ENCODE peak calls at places on chromosomes 11 and 22, in six cellular contexts. G is MM.1S, H is adrenal gland, Z is cardiac fibroblast, E is IMR-90, Y is body of pancreas. J is an unnamed sample.

GRCh38 chr22:35072939-35073338 is 7.0 kb downstream of the ISX start:
- DNase-seq in G (no peak), H (no peak), Z (no peak), E (peak; percentile 3), Y (no peak), J (peak; percentile 5)

GRCh38 chr11:117392001-117392690 is 64.5 kb downstream of the CEP164 start:
- DNase-seq in G (no peak), H (no peak), Z (no peak), E (no peak), Y (no peak), J (no peak)

GRCh38 chr11:23988381-23989006 is 508.4 kb upstream of the LUZP2 start:
- DNase-seq in G (peak; percentile 51), H (no peak), Z (peak; percentile 53), E (peak; percentile 84), Y (no peak), J (peak; percentile 84)

GRCh38 chr22:24474221-24474620 is 20.9 kb upstream of the UPB1 start:
- DNase-seq in G (no peak), H (no peak), Z (peak; percentile 87), E (peak; percentile 92), Y (no peak), J (peak; percentile 95)

GRCh38 chr11:110479445-110480101 is 49.8 kb downstream of the FDX1 start:
- DNase-seq in G (no peak), H (no peak), Z (peak; percentile 56), E (peak; percentile 77), Y (no peak), J (peak; percentile 72)

GRCh38 chr11:60175860-60176275 is 7.0 kb downstream of the MS4A6A start:
- DNase-seq in G (no peak), H (no peak), Z (no peak), E (no peak), Y (no peak), J (no peak)

GRCh38 chr11:119367661-119368120 is 13.8 kb downstream of the USP2 start:
- DNase-seq in G (no peak), H (no peak), Z (no peak), E (no peak), Y (no peak), J (no peak)

GRCh38 chr11:92225206-92225562 is 566 bp downstream of the FAT3 start:
- DNase-seq in G (no peak), H (no peak), Z (no peak), E (no peak), Y (no peak), J (no peak)

GRCh38 chr11:46360878-46361277 is 13.6 kb downstream of the DGKZ start:
- DNase-seq in G (no peak), H (no peak), Z (no peak), E (no peak), Y (no peak), J (peak; percentile 39)

GRCh38 chr11:134737563-134738510 is 325.8 kb upstream of the B3GAT1 start:
- DNase-seq in G (no peak), H (no peak), Z (no peak), E (no peak), Y (no peak), J (no peak)

GRCh38 chr11:112321521-112322172 is 61.0 kb upstream of the PLET1 start:
- DNase-seq in G (peak; percentile 30), H (peak; percentile 90), Z (peak; percentile 92), E (peak; percentile 89), Y (peak; percentile 87), J (peak; percentile 97)

GRCh38 chr11:22807391-22807790 is 22.2 kb downstream of the SVIP start:
- DNase-seq in G (no peak), H (no peak), Z (no peak), E (no peak), Y (no peak), J (no peak)

GRCh38 chr11:118939948-118940598 is 14.3 kb upstream of the BCL9L start:
- DNase-seq in G (peak; percentile 34), H (no peak), Z (peak; percentile 43), E (no peak), Y (no peak), J (peak; percentile 54)

GRCh38 chr11:78796956-78797355 is 222.3 kb upstream of the NARS2 start:
- DNase-seq in G (no peak), H (no peak), Z (peak; percentile 72), E (peak; percentile 100), Y (peak; percentile 80), J (peak; percentile 92)

GRCh38 chr11:67558084-67558772 is 25.4 kb upstream of the GSTP1 start:
- DNase-seq in G (no peak), H (no peak), Z (peak; percentile 69), E (no peak), Y (no peak), J (no peak)

GRCh38 chr22:45586651-45587405 is 84.1 kb downstream of the FBLN1 start:
- DNase-seq in G (no peak), H (no peak), Z (no peak), E (no peak), Y (no peak), J (no peak)

GRCh38 chr11:783581-784015 is 6.3 kb downstream of the CEND1 start:
- DNase-seq in G (no peak), H (peak; percentile 78), Z (peak; percentile 93), E (peak; percentile 96), Y (peak; percentile 91), J (peak; percentile 81)

GRCh38 chr22:26658161-26658560 is 773 bp downstream of the MIAT start:
- DNase-seq in G (peak; percentile 37), H (no peak), Z (no peak), E (no peak), Y (no peak), J (no peak)

GRCh38 chr22:26662160-26662559 is 4.8 kb downstream of the MIAT start:
- DNase-seq in G (no peak), H (no peak), Z (no peak), E (no peak), Y (no peak), J (no peak)

GRCh38 chr22:26660961-26661578 is 3.7 kb downstream of the MIAT start:
- DNase-seq in G (no peak), H (no peak), Z (no peak), E (no peak), Y (no peak), J (no peak)

GRCh38 chr22:26658671-26659478 is 1.5 kb downstream of the MIAT start:
- DNase-seq in G (peak; percentile 93), H (peak; percentile 65), Z (peak; percentile 79), E (peak; percentile 97), Y (no peak), J (peak; percentile 95)

GRCh38 chr22:26656896-26657851 is at the start of gene MIAT:
- DNase-seq in G (peak; percentile 79), H (no peak), Z (no peak), E (peak; percentile 24), Y (peak; percentile 37), J (no peak)
- TF ChIP-seq CTCF in G (no peak), H (no peak), Z (no peak), E (no peak), Y (no peak), J (no peak)

DNA sequence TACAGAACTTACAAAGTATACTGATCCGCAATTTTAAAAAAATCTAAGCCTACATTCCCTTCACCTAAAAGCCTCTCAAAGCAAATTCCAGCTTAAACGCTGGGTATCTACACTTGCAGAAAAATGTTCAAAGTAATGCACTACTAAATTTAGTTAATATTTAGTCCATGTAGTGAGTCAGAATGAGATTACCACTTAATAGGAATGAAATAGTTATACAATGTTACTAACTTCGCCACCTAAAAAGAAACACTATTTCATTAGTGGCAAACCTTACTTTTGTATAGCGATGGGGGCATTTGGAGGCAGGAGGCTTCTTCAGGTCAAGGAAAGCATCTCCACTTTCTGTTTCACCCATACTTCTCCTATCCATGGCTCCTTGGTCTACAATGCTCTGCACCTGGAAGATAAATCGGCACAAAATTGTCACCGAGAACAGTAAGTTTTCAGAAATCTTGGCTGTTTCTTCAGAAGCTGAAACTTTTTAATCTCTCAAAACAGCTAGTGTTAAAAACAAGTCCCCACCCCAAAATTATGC is 1.2 kb downstream of the EIF4ENIF1 start:
- DNase-seq in G (peak; percentile 26), H (no peak), Z (no peak), E (no peak), Y (no peak), J (no peak)
- H3K4me3 ChIP-seq in G (peak overlapping the region; percentile 74), H (peak overlapping the region; percentile 33), Z (peak overlapping the region; percentile 82), E (peak overlapping the region; percentile 72), Y (no peak overlapping the region), J (peak overlapping the region; percentile 97)

DNA sequence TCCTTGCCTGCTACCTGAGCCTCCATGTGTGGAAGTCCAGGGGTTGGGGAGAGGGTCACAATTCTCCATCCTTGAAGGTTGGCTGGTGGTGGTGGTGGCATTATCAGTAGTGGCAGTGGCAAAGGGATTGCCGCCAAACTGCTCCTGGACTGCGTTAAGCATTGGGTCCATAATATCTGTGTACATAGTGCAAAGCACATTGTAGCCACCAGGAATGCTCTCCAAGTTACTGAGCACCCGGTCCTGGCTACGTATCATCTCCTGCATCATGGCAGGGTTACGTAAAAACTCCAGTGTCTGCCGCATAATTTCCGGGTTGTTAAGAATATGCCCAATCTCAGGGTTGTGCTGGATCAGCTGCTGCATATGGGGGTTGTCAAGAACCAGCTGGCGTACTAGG is 1.2 kb downstream of the UBQLN3 start:
- DNase-seq in G (no peak), H (no peak), Z (no peak), E (no peak), Y (no peak), J (no peak)
- TF ChIP-seq CTCF in G (no peak), H (no peak), Z (no peak), E (no peak), Y (no peak), J (no peak)

DNA sequence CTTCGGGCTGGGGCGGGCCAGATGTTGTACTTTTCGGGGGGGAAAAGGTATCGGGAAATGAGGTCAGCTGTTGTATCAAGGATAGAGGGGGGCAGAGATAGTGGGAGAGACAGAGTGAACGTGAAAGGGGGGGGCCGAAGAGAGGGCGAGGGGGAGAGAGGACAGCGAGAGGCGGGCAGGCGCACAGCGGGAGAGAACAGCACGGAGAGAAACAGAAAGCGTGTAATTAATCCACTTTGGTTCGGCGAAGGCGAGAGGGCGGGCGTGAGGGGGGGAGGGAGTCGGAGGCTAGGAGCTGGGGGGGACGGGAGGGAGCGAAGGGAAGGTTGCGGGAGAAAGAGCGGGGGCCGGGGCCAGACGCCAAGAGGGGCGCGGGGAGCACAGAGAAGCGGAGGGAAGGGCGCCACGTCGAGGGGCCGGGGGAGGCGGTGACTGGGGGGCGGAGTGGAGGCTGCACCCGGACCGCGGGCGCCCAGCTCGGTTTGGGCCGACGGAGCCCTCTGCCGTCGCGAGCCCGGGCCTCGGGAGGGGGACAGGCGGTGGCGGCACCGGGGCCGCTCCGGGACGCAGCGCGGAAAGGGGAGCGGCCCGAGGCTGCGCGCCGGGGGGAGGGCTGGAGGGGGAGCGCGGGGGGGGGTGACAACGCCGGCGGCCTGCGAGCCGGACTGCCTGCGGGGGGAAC is 612 bp downstream of the IGF2 start:
- DNase-seq in G (no peak), H (no peak), Z (peak; percentile 16), E (no peak), Y (no peak), J (no peak)
- H3K4me3 ChIP-seq in G (no peak overlapping the region), H (no peak overlapping the region), Z (peak overlapping the region; percentile 21), E (peak overlapping the region; percentile 44), Y (no peak overlapping the region), J (peak overlapping the region; percentile 55)

DNA sequence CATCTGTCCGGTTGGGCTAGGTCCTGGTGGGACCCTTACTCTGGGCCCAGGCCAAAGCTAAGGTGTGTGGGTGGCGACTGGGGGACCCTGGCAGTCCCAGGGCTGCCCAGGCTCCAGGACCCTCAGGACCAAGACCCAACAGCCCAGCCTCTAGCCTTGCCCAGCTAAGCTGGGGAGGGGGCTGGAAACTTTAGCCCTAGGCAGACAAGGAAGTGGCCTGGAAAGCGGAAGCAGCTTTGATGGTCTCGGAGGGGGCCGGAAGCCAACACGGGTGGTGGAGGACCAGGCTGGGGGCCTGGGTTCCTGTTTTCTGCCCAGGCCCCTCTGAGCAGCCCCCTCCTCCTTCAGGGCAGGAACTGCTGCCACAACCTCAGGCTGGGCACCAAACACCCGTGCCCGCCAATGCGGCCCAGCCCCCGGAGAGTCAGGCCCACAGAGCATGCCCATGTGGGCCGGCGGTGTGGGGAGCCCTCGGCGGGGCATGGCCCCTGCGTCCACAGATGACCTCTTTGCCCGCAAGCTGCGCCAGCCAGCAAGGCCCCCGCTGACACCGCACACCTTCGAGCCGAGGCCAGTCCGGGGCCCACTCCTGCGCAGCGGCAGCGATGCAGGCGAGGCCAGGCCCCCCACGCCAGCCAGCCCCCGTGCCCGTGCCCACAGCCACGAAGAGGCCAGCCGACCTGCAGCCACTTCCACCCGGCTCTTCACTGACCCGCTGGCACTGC is 2.7 kb downstream of the SIPA1 start:
- DNase-seq in G (no peak), H (no peak), Z (no peak), E (no peak), Y (no peak), J (no peak)
- TF ChIP-seq CTCF in G (no peak), H (no peak), Z (no peak), E (no peak), Y (no peak), J (no peak)